ENCODE peak calls at places on chromosomes 11 and 22, in five cellular contexts. One of them, this sample, is unnamed.

GRCh38 chr11:76604081-76604601 is 66.4 kb downstream of the LRRC32 start:
- DNase-seq in H1: peak
- DNase-seq in K562: no peak
- DNase-seq in HepG2: no peak
- DNase-seq in HCT116: no peak
- DNase-seq in this sample: no peak

GRCh38 chr11:96869207-96869606 is 479.4 kb downstream of the JRKL start:
- DNase-seq in HepG2: no peak
- DNase-seq in HCT116: no peak
- DNase-seq in K562: no peak
- DNase-seq in H1: no peak
- DNase-seq in this sample: no peak

GRCh38 chr22:40436460-40437431 is 66.4 kb downstream of the SGSM3 start:
- DNase-seq in HCT116: peak
- DNase-seq in H1: no peak
- DNase-seq in K562: peak
- DNase-seq in HepG2: peak
- DNase-seq in this sample: peak

GRCh38 chr11:77069336-77069968 is 2.7 kb downstream of the CAPN5 start:
- DNase-seq in HCT116: no peak
- DNase-seq in HepG2: no peak
- DNase-seq in H1: no peak
- DNase-seq in K562: no peak
- DNase-seq in this sample: no peak

GRCh38 chr22:21672107-21672629 is 6.4 kb downstream of the PPIL2 start:
- DNase-seq in K562: no peak
- DNase-seq in H1: no peak
- DNase-seq in HepG2: no peak
- DNase-seq in HCT116: no peak
- DNase-seq in this sample: no peak

GRCh38 chr11:119031912-119032280 is 1.2 kb upstream of the SLC37A4 start:
- DNase-seq in HepG2: no peak
- DNase-seq in H1: no peak
- DNase-seq in K562: no peak
- DNase-seq in HCT116: no peak
- DNase-seq in this sample: no peak

GRCh38 chr11:126596474-126596873 is 241.0 kb downstream of the ST3GAL4 start:
- DNase-seq in HCT116: no peak
- DNase-seq in H1: no peak
- DNase-seq in HepG2: no peak
- DNase-seq in K562: no peak
- DNase-seq in this sample: no peak

GRCh38 chr11:130131957-130132850 is 27.4 kb upstream of the ST14 start:
- DNase-seq in K562: peak
- DNase-seq in HepG2: peak
- DNase-seq in HCT116: peak
- DNase-seq in H1: peak
- DNase-seq in this sample: peak

GRCh38 chr22:40855104-40855959 is 1.1 kb downstream of the ST13 start:
- DNase-seq in H1: no peak
- DNase-seq in K562: no peak
- DNase-seq in HepG2: no peak
- DNase-seq in HCT116: no peak
- DNase-seq in this sample: no peak

GRCh38 chr11:45921561-45922424 is 663 bp upstream of the LARGE2 start:
- DNase-seq in HCT116: no peak
- DNase-seq in H1: peak
- DNase-seq in K562: no peak
- DNase-seq in HepG2: peak
- DNase-seq in this sample: no peak

GRCh38 chr11:108009497-108010360 is 1.0 kb downstream of the CUL5 start:
- DNase-seq in HepG2: peak
- DNase-seq in K562: no peak
- DNase-seq in H1: no peak
- DNase-seq in HCT116: no peak
- DNase-seq in this sample: no peak

GRCh38 chr11:120931057-120931779 is 92.7 kb upstream of the TBCEL start:
- DNase-seq in H1: no peak
- DNase-seq in HCT116: no peak
- DNase-seq in K562: peak
- DNase-seq in HepG2: peak
- DNase-seq in this sample: no peak

GRCh38 chr11:115153135-115153534 is 351.1 kb downstream of the CADM1 start:
- DNase-seq in HepG2: no peak
- DNase-seq in K562: no peak
- DNase-seq in H1: no peak
- DNase-seq in HCT116: no peak
- DNase-seq in this sample: no peak

GRCh38 chr11:86152006-86152862 is 83.3 kb upstream of the PICALM start:
- DNase-seq in H1: no peak
- DNase-seq in HCT116: no peak
- DNase-seq in K562: no peak
- DNase-seq in HepG2: no peak
- DNase-seq in this sample: no peak

GRCh38 chr11:61158691-61159381 is 2.4 kb downstream of the VPS37C start:
- DNase-seq in H1: no peak
- DNase-seq in K562: no peak
- DNase-seq in HepG2: no peak
- DNase-seq in HCT116: no peak
- DNase-seq in this sample: no peak

GRCh38 chr22:32850591-32851517 is 49.3 kb downstream of the TIMP3 start:
- DNase-seq in H1: no peak
- DNase-seq in HepG2: no peak
- DNase-seq in K562: no peak
- DNase-seq in HCT116: no peak
- DNase-seq in this sample: no peak

GRCh38 chr11:78432956-78433355 is 15.3 kb upstream of the GAB2 start:
- DNase-seq in K562: no peak
- DNase-seq in HepG2: no peak
- DNase-seq in HCT116: no peak
- DNase-seq in H1: no peak
- DNase-seq in this sample: no peak

GRCh38 chr11:104370478-104370877 is 206.5 kb upstream of the PDGFD start:
- DNase-seq in HepG2: no peak
- DNase-seq in K562: no peak
- DNase-seq in HCT116: no peak
- DNase-seq in H1: no peak
- DNase-seq in this sample: no peak

GRCh38 chr11:112806876-112807275 is 154.3 kb upstream of the NCAM1 start:
- DNase-seq in K562: no peak
- DNase-seq in HepG2: no peak
- DNase-seq in HCT116: no peak
- DNase-seq in H1: no peak
- DNase-seq in this sample: no peak

GRCh38 chr22:45754822-45755221 is 83.2 kb downstream of the ATXN10 start:
- DNase-seq in HCT116: no peak
- DNase-seq in H1: no peak
- DNase-seq in HepG2: no peak
- DNase-seq in K562: no peak
- DNase-seq in this sample: no peak

GRCh38 chr22:49571326-49571725 is 256.3 kb downstream of the BRD1 start:
- DNase-seq in HCT116: no peak
- DNase-seq in HepG2: no peak
- DNase-seq in H1: peak
- DNase-seq in K562: no peak
- DNase-seq in this sample: no peak

GRCh38 chr11:4092031-4092430 is 2.6 kb upstream of the RRM1 start:
- DNase-seq in K562: peak
- DNase-seq in HCT116: no peak
- DNase-seq in H1: no peak
- DNase-seq in HepG2: no peak
- DNase-seq in this sample: no peak

GRCh38 chr11:101401245-101401644 is 182.6 kb downstream of the TRPC6 start:
- DNase-seq in HCT116: no peak
- DNase-seq in H1: no peak
- DNase-seq in K562: no peak
- DNase-seq in HepG2: no peak
- DNase-seq in this sample: no peak

GRCh38 chr11:101008961-101009684 is 120.5 kb downstream of the PGR start:
- DNase-seq in K562: no peak
- DNase-seq in HepG2: no peak
- DNase-seq in HCT116: no peak
- DNase-seq in H1: no peak
- DNase-seq in this sample: no peak

GRCh38 chr22:48045369-48045768 is 1282.9 kb downstream of the TBC1D22A start:
- DNase-seq in HCT116: no peak
- DNase-seq in HepG2: no peak
- DNase-seq in H1: no peak
- DNase-seq in K562: no peak
- DNase-seq in this sample: no peak

GRCh38 chr11:78905756-78906155 is 331.1 kb upstream of the NARS2 start:
- DNase-seq in K562: no peak
- DNase-seq in H1: no peak
- DNase-seq in HCT116: no peak
- DNase-seq in HepG2: no peak
- DNase-seq in this sample: no peak

GRCh38 chr11:116650052-116650451 is 122.7 kb downstream of the BUD13 start:
- DNase-seq in HCT116: no peak
- DNase-seq in HepG2: no peak
- DNase-seq in K562: no peak
- DNase-seq in H1: no peak
- DNase-seq in this sample: no peak

GRCh38 chr11:85752890-85753581 is 57.9 kb downstream of the SYTL2 start:
- DNase-seq in H1: no peak
- DNase-seq in HepG2: no peak
- DNase-seq in K562: no peak
- DNase-seq in HCT116: no peak
- DNase-seq in this sample: no peak

GRCh38 chr11:134291196-134291595 is 15.0 kb downstream of the GLB1L3 start:
- DNase-seq in HepG2: no peak
- DNase-seq in H1: no peak
- DNase-seq in HCT116: no peak
- DNase-seq in K562: no peak
- DNase-seq in this sample: no peak

GRCh38 chr11:27391336-27392015 is 28.5 kb upstream of the CCDC34 start:
- DNase-seq in H1: no peak
- DNase-seq in HepG2: no peak
- DNase-seq in HCT116: peak
- DNase-seq in K562: no peak
- DNase-seq in this sample: no peak

GRCh38 chr11:65595921-65596281 is 301 bp upstream of the KCNK7 start:
- DNase-seq in HCT116: no peak
- DNase-seq in HepG2: no peak
- DNase-seq in H1: no peak
- DNase-seq in K562: no peak
- DNase-seq in this sample: no peak

GRCh38 chr11:65599955-65600246 is 4.3 kb upstream of the KCNK7 start:
- DNase-seq in HepG2: no peak
- DNase-seq in H1: no peak
- DNase-seq in K562: no peak
- DNase-seq in HCT116: no peak
- DNase-seq in this sample: no peak

GRCh38 chr11:65596520-65596919 is 920 bp upstream of the KCNK7 start:
- DNase-seq in K562: no peak
- DNase-seq in HCT116: no peak
- DNase-seq in H1: no peak
- DNase-seq in HepG2: no peak
- DNase-seq in this sample: no peak

GRCh38 chr11:65599216-65599954 is 3.8 kb upstream of the KCNK7 start:
- DNase-seq in HepG2: no peak
- DNase-seq in K562: no peak
- DNase-seq in HCT116: no peak
- DNase-seq in H1: no peak
- DNase-seq in this sample: no peak

GRCh38 chr11:65598258-65598699 is 2.7 kb upstream of the KCNK7 start:
- DNase-seq in HCT116: no peak
- DNase-seq in HepG2: no peak
- DNase-seq in K562: no peak
- DNase-seq in H1: no peak
- DNase-seq in this sample: no peak
- TF ChIP-seq POLR2A in HCT116: no peak
- TF ChIP-seq POLR2A in HepG2: no peak
- TF ChIP-seq POLR2A in K562: no peak
- TF ChIP-seq POLR2A in H1: no peak
- TF ChIP-seq POLR2A in this sample: no peak

DNA sequence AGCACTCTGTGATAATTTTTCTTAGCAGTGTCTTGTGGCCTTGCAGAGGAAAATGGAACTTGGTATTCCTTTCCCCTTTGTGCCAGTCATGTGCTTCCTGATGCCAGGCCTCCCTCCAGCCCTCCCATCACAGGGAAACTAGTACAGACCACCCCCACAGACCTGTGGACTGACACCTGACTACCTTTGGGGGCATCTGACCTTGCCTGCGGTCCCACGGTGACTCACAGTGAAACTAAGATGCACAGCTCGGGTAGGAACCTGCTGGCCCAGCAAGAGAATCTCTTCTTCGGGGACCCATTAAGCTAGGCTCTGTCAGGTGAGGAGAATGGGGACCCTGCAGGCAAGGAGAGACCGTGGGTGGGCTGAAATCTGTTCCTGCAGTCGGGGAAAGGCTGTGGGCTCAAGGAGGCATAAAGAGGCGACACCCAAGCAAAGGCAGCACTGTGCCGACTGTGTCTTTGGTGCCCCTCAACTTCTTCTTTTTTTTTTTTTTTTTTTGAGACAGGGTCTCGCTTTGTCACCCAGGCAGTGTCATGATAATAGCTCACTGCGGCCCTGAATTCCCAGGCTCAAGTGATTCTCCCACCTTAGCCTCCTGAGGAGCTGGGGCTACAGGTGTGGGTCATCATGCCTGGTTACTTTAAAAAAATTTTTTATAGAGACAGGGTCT is 20.9 kb upstream of the PEX26 start:
- DNase-seq in K562: no peak
- DNase-seq in H1: no peak
- DNase-seq in HCT116: no peak
- DNase-seq in HepG2: no peak
- DNase-seq in this sample: no peak
- TF ChIP-seq MAX in K562: no peak
- TF ChIP-seq MAX in H1: no peak
- TF ChIP-seq MAX in HCT116: no peak
- TF ChIP-seq MAX in HepG2: no peak
- TF ChIP-seq MAX in this sample: no peak

GRCh38 chr11:62500066-62501035 is 46.3 kb downstream of the AHNAK start:
- DNase-seq in HepG2: no peak
- DNase-seq in K562: peak
- DNase-seq in HCT116: peak
- DNase-seq in H1: no peak
- DNase-seq in this sample: no peak
- TF ChIP-seq POLR2A in HepG2: no peak
- TF ChIP-seq POLR2A in K562: no peak
- TF ChIP-seq POLR2A in HCT116: no peak
- TF ChIP-seq POLR2A in H1: no peak
- TF ChIP-seq POLR2A in this sample: no peak

GRCh38 chr11:7671807-7672206 is 1.5 kb downstream of the CYB5R2 start:
- DNase-seq in HCT116: no peak
- DNase-seq in K562: no peak
- DNase-seq in HepG2: no peak
- DNase-seq in H1: no peak
- DNase-seq in this sample: no peak

GRCh38 chr11:7673724-7674434 is 579 bp upstream of the CYB5R2 start:
- DNase-seq in HCT116: peak
- DNase-seq in HepG2: no peak
- DNase-seq in H1: peak
- DNase-seq in K562: peak
- DNase-seq in this sample: no peak

GRCh38 chr11:7672276-7672959 is 882 bp downstream of the CYB5R2 start:
- DNase-seq in K562: no peak
- DNase-seq in H1: no peak
- DNase-seq in HCT116: no peak
- DNase-seq in HepG2: no peak
- DNase-seq in this sample: no peak

GRCh38 chr11:7671347-7671746 is 2.0 kb downstream of the CYB5R2 start:
- DNase-seq in K562: no peak
- DNase-seq in HepG2: no peak
- DNase-seq in HCT116: no peak
- DNase-seq in H1: no peak
- DNase-seq in this sample: no peak

GRCh38 chr11:7672960-7673723 is at the start of gene CYB5R2:
- DNase-seq in HCT116: peak
- DNase-seq in H1: peak
- DNase-seq in HepG2: no peak
- DNase-seq in K562: peak
- DNase-seq in this sample: peak
- TF ChIP-seq MAX in HCT116: peak
- TF ChIP-seq MAX in H1: no peak
- TF ChIP-seq MAX in HepG2: no peak
- TF ChIP-seq MAX in K562: no peak
- TF ChIP-seq MAX in this sample: no peak